ENCODE peak calls at places on chromosomes 2 and 18, in six cellular contexts. J, Y, D, U, L and A are unnamed samples.

GRCh38 chr2:197498937-197499593 is 575 bp downstream of the HSPD1 start:
- DNase-seq in Y (peak; percentile 53), J (peak; percentile 85), L (peak; percentile 52), U (no peak), D (peak; percentile 38), A (peak; percentile 63)

GRCh38 chr2:67667054-67667908 is 270.1 kb downstream of the ETAA1 start:
- DNase-seq in L (no peak), J (no peak), D (no peak), Y (no peak), U (no peak), A (no peak)

GRCh38 chr2:191811807-191812602 is 34.9 kb downstream of the CAVIN2 start:
- DNase-seq in J (peak; percentile 73), Y (peak; percentile 14), D (peak; percentile 29), L (peak; percentile 69), U (peak; percentile 3), A (peak; percentile 80)

GRCh38 chr18:47863041-47863440 is 67.4 kb downstream of the SMAD2 start:
- DNase-seq in Y (no peak), U (no peak), J (no peak), L (no peak), D (no peak), A (no peak)

GRCh38 chr2:70671059-70671685 is 96.8 kb downstream of the ADD2 start:
- DNase-seq in L (peak; percentile 38), D (no peak), U (no peak), J (peak; percentile 24), Y (no peak), A (peak; percentile 49)

GRCh38 chr2:161956751-161957150 is 117.3 kb downstream of the DPP4 start:
- DNase-seq in D (no peak), U (no peak), J (no peak), L (no peak), Y (no peak), A (no peak)

GRCh38 chr2:207779523-207779922 is 9.8 kb upstream of the FZD5 start:
- DNase-seq in L (no peak), J (no peak), U (no peak), D (no peak), Y (no peak), A (no peak)

GRCh38 chr2:196927318-196928225 is 1.1 kb upstream of the PGAP1 start:
- DNase-seq in J (no peak), U (peak; percentile 21), L (peak; percentile 64), Y (peak; percentile 38), D (peak; percentile 65), A (peak; percentile 21)

GRCh38 chr18:21632393-21632792 is 20.3 kb downstream of the SNRPD1 start:
- DNase-seq in L (no peak), U (no peak), J (no peak), D (no peak), Y (no peak), A (no peak)

GRCh38 chr2:221624475-221624874 is 52.4 kb upstream of the EPHA4 start:
- DNase-seq in J (no peak), Y (no peak), D (no peak), U (no peak), L (no peak), A (no peak)